ENCODE peak calls at places on chromosome 16, in four cellular contexts. V is GM12878, R is K562, M is HepG2. K is an unnamed sample.

GRCh38 chr16:85199069-85199725 is 86.9 kb upstream of the CIBAR2 start:
- DNase-seq in V (no peak), R (no peak), M (no peak), K (no peak)

GRCh38 chr16:84751241-84751640 is 51.4 kb downstream of the USP10 start:
- DNase-seq in V (no peak), M (no peak), R (no peak), K (no peak)

GRCh38 chr16:87963400-87963799 is 12.2 kb downstream of the BANP start:
- DNase-seq in R (no peak), V (no peak), M (no peak), K (no peak)

GRCh38 chr16:89491974-89492687 is 1.8 kb upstream of the ANKRD11 start:
- DNase-seq in R (peak), V (no peak), M (no peak), K (no peak)

GRCh38 chr16:53097190-53097589 is 42.4 kb downstream of the CHD9 start:
- DNase-seq in R (no peak), V (no peak), M (no peak), K (no peak)

GRCh38 chr16:50550035-50550434 is 1.8 kb downstream of the NKD1 start:
- DNase-seq in R (no peak), V (no peak), M (no peak), K (no peak)

GRCh38 chr16:2385441-2385840 is 43.8 kb upstream of the CCNF start:
- DNase-seq in M (no peak), V (no peak), R (no peak), K (no peak)

GRCh38 chr16:1839554-1839953 is 12.5 kb downstream of the FAHD1 start:
- DNase-seq in V (no peak), R (no peak), M (no peak), K (no peak)

GRCh38 chr16:28309811-28310311 is 17.5 kb downstream of the SBK1 start:
- DNase-seq in M (no peak), R (no peak), V (no peak), K (no peak)

GRCh38 chr16:31008154-31008950 is 2.1 kb downstream of the STX1B start:
- DNase-seq in V (no peak), R (no peak), M (no peak), K (no peak)

GRCh38 chr16:49560018-49560830 is 186.6 kb downstream of the C16orf78 start:
- DNase-seq in V (no peak), R (no peak), M (no peak), K (no peak)

GRCh38 chr16:67184453-67185002 is 765 bp upstream of the MATCAP1 start:
- DNase-seq in M (no peak), V (no peak), R (no peak), K (peak)

GRCh38 chr16:72236866-72237265 is 64.9 kb upstream of the PMFBP1 start:
- DNase-seq in V (no peak), R (no peak), M (no peak), K (no peak)

GRCh38 chr16:57807968-57808528 is 5.8 kb upstream of the KIFC3 start:
- DNase-seq in R (peak), V (no peak), M (peak), K (peak)

GRCh38 chr16:50442221-50442620 is 73.4 kb upstream of the BRD7 start:
- DNase-seq in R (no peak), M (no peak), V (no peak), K (no peak)

GRCh38 chr16:87198881-87199280 is 118.3 kb downstream of the C16orf95 start:
- DNase-seq in M (no peak), V (no peak), R (no peak), K (no peak)

GRCh38 chr16:1659071-1659470 is 19.0 kb upstream of the JPT2 start:
- DNase-seq in M (no peak), V (no peak), R (no peak), K (no peak)

GRCh38 chr16:67105251-67105650 is 4.5 kb upstream of the PHAF1 start:
- DNase-seq in V (no peak), R (no peak), M (no peak), K (no peak)

GRCh38 chr16:77963185-77964044 is 58.9 kb upstream of the CLEC3A start:
- DNase-seq in V (peak), R (no peak), M (no peak), K (peak)

GRCh38 chr16:66996324-66996982 is 8.1 kb downstream of the CES4A start:
- DNase-seq in V (no peak), M (peak), R (no peak), K (no peak)

GRCh38 chr16:68737730-68738590 is 868 bp downstream of the CDH1 start:
- DNase-seq in M (no peak), V (no peak), R (no peak), K (peak)

GRCh38 chr16:4674926-4675530 is 18.3 kb upstream of the NUDT16L1 start:
- DNase-seq in R (no peak), V (no peak), M (no peak), K (no peak)

GRCh38 chr16:22643886-22644285 is 133.2 kb downstream of the NPIPB5 start:
- DNase-seq in M (no peak), V (no peak), R (no peak), K (no peak)

GRCh38 chr16:22638393-22639206 is 127.9 kb downstream of the NPIPB5 start:
- DNase-seq in V (no peak), M (no peak), R (no peak), K (no peak)

GRCh38 chr16:22645868-22646267 is 135.2 kb downstream of the NPIPB5 start:
- DNase-seq in V (no peak), R (no peak), M (no peak), K (no peak)

GRCh38 chr16:22642689-22643088 is 132.0 kb downstream of the NPIPB5 start:
- DNase-seq in V (no peak), R (no peak), M (no peak), K (no peak)

GRCh38 chr16:22641030-22641671 is 130.5 kb downstream of the NPIPB5 start:
- DNase-seq in V (no peak), M (no peak), R (no peak), K (peak)
- TF ChIP-seq ETV6 in V (no peak), M (peak), R (no peak), K (no peak)

GRCh38 chr16:83200005-83200779 is 573.4 kb downstream of the CDH13 start:
- DNase-seq in M (no peak), R (no peak), V (no peak), K (peak)
- TF ChIP-seq ETV6 in M (no peak), R (no peak), V (no peak), K (no peak)

GRCh38 chr16:3625911-3626732 is 14.7 kb upstream of the SLX4 start:
- DNase-seq in R (no peak), V (no peak), M (no peak), K (no peak)
- TF ChIP-seq ETV6 in R (no peak), V (no peak), M (no peak), K (no peak)

GRCh38 chr16:80341242-80341641 is 199.6 kb upstream of the DYNLRB2 start:
- DNase-seq in V (no peak), M (peak), R (no peak), K (no peak)

DNA sequence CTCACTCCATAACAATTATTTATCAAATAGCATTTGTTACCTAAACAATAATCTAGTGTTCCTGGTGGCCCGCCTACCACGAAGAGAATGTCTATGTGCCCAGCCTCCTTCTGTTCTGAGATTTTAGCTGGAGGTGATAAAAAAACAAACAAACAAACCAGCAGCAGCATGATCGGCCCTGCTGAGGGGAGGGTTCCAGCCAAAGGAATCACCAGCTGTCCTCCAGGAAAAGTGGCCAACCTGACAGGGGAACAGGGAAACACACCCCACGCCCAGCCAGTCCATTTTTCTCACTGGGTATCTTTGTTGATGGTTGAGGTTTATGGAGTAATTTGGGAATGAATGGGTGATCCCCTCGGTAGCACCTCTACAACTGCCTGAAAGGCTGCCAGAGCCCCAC is 203.0 kb upstream of the DYNLRB2 start:
- DNase-seq in V (no peak), R (no peak), M (no peak), K (no peak)
- TF ChIP-seq ETV6 in V (no peak), R (no peak), M (no peak), K (no peak)

GRCh38 chr16:75048051-75048450 is 49.2 kb downstream of the ZNRF1 start:
- DNase-seq in M (no peak), R (peak), V (no peak), K (no peak)
- TF ChIP-seq ETV6 in M (no peak), R (no peak), V (no peak), K (no peak)